ENCODE peak calls at places on chromosomes 11 and 22, in eight cellular contexts. D, U, M, F, O, G, Q and E are unnamed samples.

GRCh38 chr22:50176850-50177536 is 6.5 kb downstream of the PANX2 start:
- DNase-seq in D (no peak), U (no peak), M (no peak), F (no peak), O (no peak), G (no peak), Q (no peak), E (no peak)

GRCh38 chr22:49786976-49787843 is 40.5 kb downstream of the BRD1 start:
- DNase-seq in D (no peak), U (no peak), M (no peak), F (no peak), O (no peak), G (no peak), Q (no peak), E (peak; percentile 65)

GRCh38 chr11:62048101-62048500 is 75.7 kb upstream of the INCENP start:
- DNase-seq in D (peak; percentile 61), U (peak; percentile 32), M (no peak), F (peak; percentile 62), O (peak; percentile 64), G (no peak), Q (no peak), E (no peak)

GRCh38 chr22:20021196-20022181 is 579 bp downstream of the TANGO2 start:
- DNase-seq in D (peak; percentile 46), U (peak; percentile 35), M (peak; percentile 79), F (no peak), O (no peak), G (peak; percentile 50), Q (peak; percentile 84), E (no peak)

GRCh38 chr22:49365910-49366309 is 461.8 kb downstream of the BRD1 start:
- DNase-seq in D (no peak), U (no peak), M (no peak), F (no peak), O (no peak), G (no peak), Q (no peak), E (no peak)

GRCh38 chr11:37557990-37558389 is 960.0 kb upstream of the RAG2 start:
- DNase-seq in D (no peak), U (no peak), M (no peak), F (peak; percentile 14), O (no peak), G (no peak), Q (no peak), E (no peak)

GRCh38 chr11:86722041-86722440 is 49.6 kb upstream of the ME3 start:
- DNase-seq in D (peak; percentile 25), U (no peak), M (no peak), F (peak; percentile 64), O (peak; percentile 73), G (no peak), Q (no peak), E (no peak)

GRCh38 chr11:35994421-35994820 is 50.6 kb downstream of the LDLRAD3 start:
- DNase-seq in D (no peak), U (no peak), M (no peak), F (no peak), O (no peak), G (no peak), Q (no peak), E (no peak)

GRCh38 chr11:3043315-3043871 is 13.8 kb downstream of the CARS1 start:
- DNase-seq in D (no peak), U (no peak), M (no peak), F (no peak), O (no peak), G (peak; percentile 43), Q (peak; percentile 66), E (no peak)

GRCh38 chr11:11748706-11749365 is 92.9 kb upstream of the USP47 start:
- DNase-seq in D (peak; percentile 82), U (no peak), M (no peak), F (peak; percentile 54), O (peak; percentile 70), G (no peak), Q (no peak), E (no peak)

GRCh38 chr11:70510106-70510505 is 111.8 kb downstream of the CTTN start:
- DNase-seq in D (no peak), U (no peak), M (no peak), F (no peak), O (no peak), G (no peak), Q (no peak), E (no peak)
- H3K27me3 ChIP-seq in D (no peaks in the 10 kb centered on the region), U (no peaks in the 10 kb centered on the region), M (no peaks in the 10 kb centered on the region), F (no peaks in the 10 kb centered on the region), O (no peaks in the 10 kb centered on the region), G (no peaks in the 10 kb centered on the region), Q (no peaks in the 10 kb centered on the region), E (no peaks in the 10 kb centered on the region)

DNA sequence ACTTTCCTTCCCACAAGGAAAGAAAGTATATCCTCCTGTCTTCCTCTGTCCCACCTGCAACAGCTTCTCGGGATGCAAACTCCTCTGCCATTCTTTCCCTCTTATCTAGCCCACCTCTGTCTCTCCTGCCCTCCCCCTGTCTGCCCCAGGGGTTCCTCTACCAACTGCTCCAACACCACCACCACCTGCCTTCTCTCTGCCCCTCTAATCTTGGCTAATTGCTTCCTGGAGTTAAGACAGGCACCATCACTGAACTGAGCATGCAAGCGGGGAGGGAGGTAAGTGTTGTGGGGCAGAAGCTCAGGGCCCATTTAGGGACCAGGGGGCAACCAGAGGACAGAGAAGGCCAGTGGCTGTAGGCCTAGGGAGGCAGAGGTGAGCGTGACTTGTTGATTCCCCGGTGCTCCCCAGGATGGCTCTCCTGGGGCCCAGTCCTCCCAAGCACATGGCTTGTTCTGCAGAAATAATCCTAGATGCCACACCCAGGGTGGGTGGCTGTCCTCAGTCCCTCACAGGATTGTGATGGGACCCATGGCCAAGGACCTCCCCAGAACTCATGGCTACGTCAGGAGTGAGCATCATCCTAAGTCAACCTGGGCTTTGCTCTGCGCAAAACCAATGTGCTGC is 111.1 kb downstream of the TP53I11 start:
- DNase-seq in D (no peak), U (no peak), M (no peak), F (no peak), O (no peak), G (no peak), Q (no peak), E (no peak)
- H3K27me3 ChIP-seq in D (no peaks in the 10 kb centered on the region), U (no peaks in the 10 kb centered on the region), M (no peaks in the 10 kb centered on the region), F (peaks cover 8% of the 10 kb centered on the region), O (peaks cover 4% of the 10 kb centered on the region), G (no peaks in the 10 kb centered on the region), Q (no peaks in the 10 kb centered on the region), E (no peaks in the 10 kb centered on the region)

GRCh38 chr22:24489011-24489410 is 6.1 kb upstream of the UPB1 start:
- DNase-seq in D (no peak), U (no peak), M (no peak), F (no peak), O (no peak), G (no peak), Q (no peak), E (no peak)

GRCh38 chr22:24485608-24486007 is 9.5 kb upstream of the UPB1 start:
- DNase-seq in D (no peak), U (no peak), M (no peak), F (peak; percentile 23), O (no peak), G (no peak), Q (peak; percentile 36), E (no peak)

GRCh38 chr22:24485170-24485569 is 10.0 kb upstream of the UPB1 start:
- DNase-seq in D (no peak), U (no peak), M (no peak), F (no peak), O (no peak), G (no peak), Q (no peak), E (no peak)

GRCh38 chr22:24483966-24484545 is 11.1 kb upstream of the UPB1 start:
- DNase-seq in D (no peak), U (no peak), M (no peak), F (no peak), O (no peak), G (no peak), Q (no peak), E (no peak)

DNA sequence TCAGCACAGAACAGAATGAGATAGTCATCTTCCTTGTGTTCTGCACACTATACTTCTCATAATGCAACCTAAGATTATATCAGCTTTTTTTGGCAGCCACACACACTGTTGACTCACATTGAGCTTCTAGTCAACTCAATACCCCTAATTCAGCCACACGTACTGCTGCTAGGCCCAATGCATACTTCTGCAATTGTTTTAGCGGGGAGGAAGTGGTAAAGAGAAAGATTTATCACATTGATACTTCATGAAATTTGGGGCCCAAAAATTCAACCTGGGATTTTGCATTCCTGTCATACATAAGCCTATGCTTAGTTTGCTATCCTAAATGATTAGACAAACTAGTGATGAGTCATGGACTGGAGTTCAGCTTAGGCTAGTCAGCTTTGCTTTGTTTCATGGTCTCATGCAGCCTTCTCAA is 8.6 kb upstream of the UPB1 start:
- DNase-seq in D (peak; percentile 78), U (no peak), M (no peak), F (peak; percentile 95), O (peak; percentile 74), G (no peak), Q (no peak), E (no peak)
- H3K27me3 ChIP-seq in D (no peaks in the 10 kb centered on the region), U (no peaks in the 10 kb centered on the region), M (no peaks in the 10 kb centered on the region), F (no peaks in the 10 kb centered on the region), O (no peaks in the 10 kb centered on the region), G (no peaks in the 10 kb centered on the region), Q (no peaks in the 10 kb centered on the region), E (no peaks in the 10 kb centered on the region)

GRCh38 chr22:47064416-47064815 is 302.0 kb downstream of the TBC1D22A start:
- DNase-seq in D (no peak), U (no peak), M (no peak), F (no peak), O (no peak), G (no peak), Q (no peak), E (peak; percentile 69)

GRCh38 chr22:47067331-47067890 is 305.0 kb downstream of the TBC1D22A start:
- DNase-seq in D (no peak), U (no peak), M (no peak), F (no peak), O (no peak), G (no peak), Q (no peak), E (peak; percentile 43)

GRCh38 chr22:47064016-47064415 is 301.6 kb downstream of the TBC1D22A start:
- DNase-seq in D (no peak), U (no peak), M (no peak), F (no peak), O (no peak), G (no peak), Q (no peak), E (peak; percentile 35)

GRCh38 chr22:47066616-47066905 is 304.1 kb downstream of the TBC1D22A start:
- DNase-seq in D (no peak), U (no peak), M (no peak), F (no peak), O (no peak), G (no peak), Q (no peak), E (peak; percentile 27)

DNA sequence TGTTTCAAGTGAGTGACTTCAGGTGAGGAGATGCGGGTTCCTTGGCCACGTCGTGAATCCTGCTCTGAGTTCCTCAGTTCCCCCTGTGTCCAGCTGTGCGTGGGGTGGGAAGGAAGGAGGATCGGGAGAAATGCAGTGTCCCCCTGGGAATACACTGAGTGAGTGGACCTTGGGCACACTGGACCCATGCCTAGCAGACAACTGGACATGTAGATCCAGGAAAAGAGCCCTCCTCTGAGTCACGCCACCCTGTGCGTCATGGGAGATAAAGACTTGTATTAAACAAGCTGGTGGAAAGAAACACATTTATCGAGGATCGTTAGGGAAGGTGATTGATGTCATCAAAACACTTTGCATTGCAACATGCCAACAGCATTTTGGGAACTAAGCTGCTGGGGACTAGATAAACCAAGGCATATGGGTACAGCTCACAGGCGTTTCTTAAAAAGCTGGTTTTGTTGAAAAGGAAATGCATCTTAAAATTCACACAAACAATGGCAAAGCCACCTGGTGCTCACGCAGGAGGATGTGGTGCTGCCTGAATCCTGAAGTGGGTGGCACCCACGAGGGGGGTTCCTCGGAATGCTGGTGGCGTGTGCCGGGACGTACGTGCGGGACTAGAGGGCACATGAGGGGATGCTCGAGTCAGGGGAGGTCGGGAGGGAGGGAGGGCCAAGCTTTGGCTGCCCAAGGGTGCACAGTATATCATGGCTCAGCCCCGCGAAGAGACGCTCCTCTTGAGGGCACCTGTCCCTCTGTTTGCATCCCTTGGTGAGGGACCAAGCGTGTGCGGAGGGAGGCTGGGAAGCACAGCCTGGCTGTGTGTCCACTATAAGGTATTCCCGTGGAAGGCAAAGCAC is 303.5 kb downstream of the TBC1D22A start:
- DNase-seq in D (no peak), U (no peak), M (no peak), F (no peak), O (no peak), G (no peak), Q (no peak), E (peak; percentile 47)
- H3K27me3 ChIP-seq in D (no peaks in the 10 kb centered on the region), U (no peaks in the 10 kb centered on the region), M (no peaks in the 10 kb centered on the region), F (no peaks in the 10 kb centered on the region), O (no peaks in the 10 kb centered on the region), G (no peaks in the 10 kb centered on the region), Q (no peaks in the 10 kb centered on the region), E (no peaks in the 10 kb centered on the region)